ENCODE peak calls at places on chromosomes 13 and 19, in seven cellular contexts. One of them, this sample, is unnamed.

GRCh38 chr13:41649659-41650058 is 192.3 kb downstream of the RGCC start:
- DNase-seq in PC-3: peak
- DNase-seq in BE2C: no peak
- DNase-seq in upper lobe of right lung: no peak
- DNase-seq in CD4-positive, CD25-positive, alpha-beta regulatory T cell: no peak
- DNase-seq in foreskin fibroblast: no peak
- DNase-seq in cardiac muscle cell: peak
- DNase-seq in this sample: no peak

GRCh38 chr13:94343243-94343585 is 136.3 kb downstream of the DCT start:
- DNase-seq in BE2C: no peak
- DNase-seq in upper lobe of right lung: no peak
- DNase-seq in cardiac muscle cell: no peak
- DNase-seq in foreskin fibroblast: no peak
- DNase-seq in CD4-positive, CD25-positive, alpha-beta regulatory T cell: no peak
- DNase-seq in PC-3: no peak
- DNase-seq in this sample: no peak

GRCh38 chr13:107276936-107277335 is 709.0 kb upstream of the ARGLU1 start:
- DNase-seq in CD4-positive, CD25-positive, alpha-beta regulatory T cell: no peak
- DNase-seq in foreskin fibroblast: no peak
- DNase-seq in cardiac muscle cell: no peak
- DNase-seq in PC-3: no peak
- DNase-seq in BE2C: no peak
- DNase-seq in upper lobe of right lung: no peak
- DNase-seq in this sample: no peak

GRCh38 chr13:45807520-45808099 is 43.9 kb downstream of the SIAH3 start:
- DNase-seq in foreskin fibroblast: peak
- DNase-seq in upper lobe of right lung: no peak
- DNase-seq in CD4-positive, CD25-positive, alpha-beta regulatory T cell: no peak
- DNase-seq in PC-3: peak
- DNase-seq in BE2C: peak
- DNase-seq in cardiac muscle cell: peak
- DNase-seq in this sample: peak

GRCh38 chr19:12703056-12703455 is 6.6 kb upstream of the FBXW9 start:
- DNase-seq in CD4-positive, CD25-positive, alpha-beta regulatory T cell: no peak
- DNase-seq in cardiac muscle cell: peak
- DNase-seq in upper lobe of right lung: no peak
- DNase-seq in PC-3: peak
- DNase-seq in foreskin fibroblast: no peak
- DNase-seq in BE2C: peak
- DNase-seq in this sample: no peak

GRCh38 chr19:41321600-41322270 is 11.8 kb downstream of the CCDC97 start:
- DNase-seq in upper lobe of right lung: no peak
- DNase-seq in CD4-positive, CD25-positive, alpha-beta regulatory T cell: no peak
- DNase-seq in foreskin fibroblast: peak
- DNase-seq in cardiac muscle cell: peak
- DNase-seq in PC-3: peak
- DNase-seq in BE2C: peak
- DNase-seq in this sample: no peak

GRCh38 chr13:80473695-80474094 is 132.8 kb upstream of the SPRY2 start:
- DNase-seq in cardiac muscle cell: peak
- DNase-seq in CD4-positive, CD25-positive, alpha-beta regulatory T cell: no peak
- DNase-seq in foreskin fibroblast: peak
- DNase-seq in BE2C: no peak
- DNase-seq in upper lobe of right lung: no peak
- DNase-seq in PC-3: peak
- DNase-seq in this sample: peak

GRCh38 chr19:7461841-7462629 is 26.8 kb downstream of the PEX11G start:
- DNase-seq in upper lobe of right lung: no peak
- DNase-seq in cardiac muscle cell: no peak
- DNase-seq in foreskin fibroblast: no peak
- DNase-seq in BE2C: no peak
- DNase-seq in CD4-positive, CD25-positive, alpha-beta regulatory T cell: no peak
- DNase-seq in PC-3: no peak
- DNase-seq in this sample: no peak

GRCh38 chr13:95301947-95302386 is 716 bp upstream of the ABCC4 start:
- DNase-seq in PC-3: no peak
- DNase-seq in BE2C: no peak
- DNase-seq in foreskin fibroblast: no peak
- DNase-seq in cardiac muscle cell: peak
- DNase-seq in upper lobe of right lung: no peak
- DNase-seq in CD4-positive, CD25-positive, alpha-beta regulatory T cell: no peak
- DNase-seq in this sample: no peak

GRCh38 chr19:28966737-28967401 is 246.1 kb downstream of the UQCRFS1 start:
- DNase-seq in upper lobe of right lung: no peak
- DNase-seq in PC-3: no peak
- DNase-seq in cardiac muscle cell: peak
- DNase-seq in BE2C: no peak
- DNase-seq in CD4-positive, CD25-positive, alpha-beta regulatory T cell: no peak
- DNase-seq in foreskin fibroblast: no peak
- DNase-seq in this sample: no peak

GRCh38 chr19:20359933-20360720 is 193.1 kb downstream of the ZNF486 start:
- DNase-seq in foreskin fibroblast: no peak
- DNase-seq in cardiac muscle cell: no peak
- DNase-seq in CD4-positive, CD25-positive, alpha-beta regulatory T cell: no peak
- DNase-seq in upper lobe of right lung: no peak
- DNase-seq in BE2C: peak
- DNase-seq in PC-3: peak
- DNase-seq in this sample: peak

GRCh38 chr13:101144808-101145419 is 271.4 kb downstream of the NALCN start:
- DNase-seq in foreskin fibroblast: peak
- DNase-seq in upper lobe of right lung: no peak
- DNase-seq in BE2C: no peak
- DNase-seq in PC-3: peak
- DNase-seq in CD4-positive, CD25-positive, alpha-beta regulatory T cell: no peak
- DNase-seq in cardiac muscle cell: peak
- DNase-seq in this sample: peak

GRCh38 chr13:114064516-114065140 is 67.8 kb downstream of the RASA3 start:
- DNase-seq in upper lobe of right lung: no peak
- DNase-seq in BE2C: peak
- DNase-seq in cardiac muscle cell: peak
- DNase-seq in foreskin fibroblast: peak
- DNase-seq in CD4-positive, CD25-positive, alpha-beta regulatory T cell: no peak
- DNase-seq in PC-3: peak
- DNase-seq in this sample: no peak

GRCh38 chr19:48290341-48290922 is 20.6 kb downstream of the ZNF114 start:
- DNase-seq in foreskin fibroblast: no peak
- DNase-seq in BE2C: peak
- DNase-seq in cardiac muscle cell: peak
- DNase-seq in CD4-positive, CD25-positive, alpha-beta regulatory T cell: no peak
- DNase-seq in PC-3: no peak
- DNase-seq in upper lobe of right lung: no peak
- DNase-seq in this sample: peak

GRCh38 chr13:23671902-23672301 is 101.7 kb downstream of the TNFRSF19 start:
- DNase-seq in cardiac muscle cell: peak
- DNase-seq in foreskin fibroblast: peak
- DNase-seq in PC-3: peak
- DNase-seq in CD4-positive, CD25-positive, alpha-beta regulatory T cell: no peak
- DNase-seq in BE2C: no peak
- DNase-seq in upper lobe of right lung: no peak
- DNase-seq in this sample: peak

DNA sequence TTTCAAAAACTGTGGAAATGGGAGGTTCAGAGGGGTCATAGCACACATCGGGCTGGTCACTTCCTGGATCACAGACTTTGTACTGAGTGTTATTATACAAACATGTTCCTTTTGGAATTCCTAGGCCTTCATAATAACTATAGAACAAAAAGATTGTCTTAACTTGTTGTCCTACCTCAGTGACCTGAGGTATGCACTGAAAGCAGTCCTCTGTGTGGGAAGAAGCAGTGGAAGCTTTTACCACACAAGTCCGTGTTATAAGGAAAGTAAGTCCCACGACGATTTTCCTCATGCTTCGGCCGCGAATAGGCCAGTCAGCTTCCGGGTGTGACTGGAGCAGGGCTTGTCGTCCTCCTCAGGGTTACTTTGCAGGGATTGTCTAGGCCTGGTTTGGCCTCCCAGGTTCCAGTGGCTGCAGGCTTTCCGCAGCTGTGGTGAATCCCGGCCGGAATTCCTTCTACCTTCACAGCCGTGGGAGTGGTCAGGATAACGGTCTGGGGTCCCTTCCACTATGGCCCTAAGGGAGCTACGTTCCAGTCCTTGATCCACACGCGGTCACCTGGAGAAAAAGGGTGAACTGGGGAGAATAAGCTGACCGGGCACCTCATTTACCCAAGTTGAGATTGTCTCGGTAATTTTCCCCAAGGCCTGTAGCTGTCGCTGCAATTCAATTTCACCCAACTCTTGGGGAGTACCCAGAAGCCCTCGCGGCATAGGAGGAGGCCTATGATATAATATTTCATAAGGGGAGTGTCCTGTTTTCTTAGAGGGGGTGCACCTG is 16.0 kb downstream of the NAPSA start:
- DNase-seq in CD4-positive, CD25-positive, alpha-beta regulatory T cell: no peak
- DNase-seq in BE2C: no peak
- DNase-seq in foreskin fibroblast: no peak
- DNase-seq in PC-3: no peak
- DNase-seq in cardiac muscle cell: no peak
- DNase-seq in upper lobe of right lung: peak
- DNase-seq in this sample: no peak
- H3K4me3 ChIP-seq in CD4-positive, CD25-positive, alpha-beta regulatory T cell: no peak
- H3K4me3 ChIP-seq in BE2C: no peak
- H3K4me3 ChIP-seq in foreskin fibroblast: no peak
- H3K4me3 ChIP-seq in PC-3: no peak
- H3K4me3 ChIP-seq in cardiac muscle cell: no peak
- H3K4me3 ChIP-seq in upper lobe of right lung: no peak
- H3K4me3 ChIP-seq in this sample: no peak

GRCh38 chr13:49865174-49865573 is 71.0 kb downstream of the SPRYD7 start:
- DNase-seq in foreskin fibroblast: no peak
- DNase-seq in PC-3: no peak
- DNase-seq in CD4-positive, CD25-positive, alpha-beta regulatory T cell: no peak
- DNase-seq in cardiac muscle cell: no peak
- DNase-seq in upper lobe of right lung: no peak
- DNase-seq in BE2C: no peak
- DNase-seq in this sample: no peak
- H3K4me3 ChIP-seq in foreskin fibroblast: no peak
- H3K4me3 ChIP-seq in PC-3: no peak
- H3K4me3 ChIP-seq in CD4-positive, CD25-positive, alpha-beta regulatory T cell: no peak
- H3K4me3 ChIP-seq in cardiac muscle cell: no peak
- H3K4me3 ChIP-seq in upper lobe of right lung: no peak
- H3K4me3 ChIP-seq in BE2C: no peak
- H3K4me3 ChIP-seq in this sample: no peak

DNA sequence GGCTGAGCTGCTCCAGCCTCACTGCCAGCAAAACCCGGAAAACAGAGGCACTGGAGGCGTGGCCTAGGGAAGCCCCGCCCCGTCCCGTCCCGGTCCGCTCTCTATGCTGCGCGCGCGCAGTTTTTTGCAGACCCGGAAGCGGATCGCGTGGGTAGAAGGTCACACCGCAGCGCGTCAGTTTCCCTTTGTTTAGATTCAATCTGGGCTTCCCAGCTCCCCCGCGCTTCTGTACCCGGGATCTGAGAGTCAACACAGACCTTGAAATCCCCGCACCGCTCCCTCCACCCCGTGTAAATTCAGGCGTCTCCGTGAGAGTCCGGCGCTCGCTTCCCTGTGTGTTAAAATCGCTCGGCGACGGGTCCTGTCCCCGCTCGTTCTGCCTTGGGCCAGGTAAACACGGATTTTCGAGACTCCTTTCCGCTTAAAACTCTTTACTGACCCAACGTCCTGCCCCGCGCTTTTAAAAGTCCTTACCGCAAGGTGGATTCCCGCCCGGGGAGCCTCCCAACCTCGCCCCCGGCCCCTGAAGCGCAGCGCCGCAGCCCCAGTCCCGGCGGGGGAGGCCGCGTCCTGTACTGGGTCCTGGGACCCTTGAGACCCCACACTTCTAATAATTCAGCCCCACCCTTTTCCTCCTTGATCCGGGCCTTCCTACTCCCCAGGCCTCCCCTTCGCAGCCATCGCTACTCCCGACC is at the start of gene ZNF610:
- DNase-seq in cardiac muscle cell: peak
- DNase-seq in PC-3: peak
- DNase-seq in CD4-positive, CD25-positive, alpha-beta regulatory T cell: peak
- DNase-seq in BE2C: peak
- DNase-seq in upper lobe of right lung: peak
- DNase-seq in foreskin fibroblast: peak
- DNase-seq in this sample: peak
- H3K4me3 ChIP-seq in cardiac muscle cell: peak
- H3K4me3 ChIP-seq in PC-3: peak
- H3K4me3 ChIP-seq in CD4-positive, CD25-positive, alpha-beta regulatory T cell: peak
- H3K4me3 ChIP-seq in BE2C: peak
- H3K4me3 ChIP-seq in upper lobe of right lung: peak
- H3K4me3 ChIP-seq in foreskin fibroblast: peak
- H3K4me3 ChIP-seq in this sample: peak

DNA sequence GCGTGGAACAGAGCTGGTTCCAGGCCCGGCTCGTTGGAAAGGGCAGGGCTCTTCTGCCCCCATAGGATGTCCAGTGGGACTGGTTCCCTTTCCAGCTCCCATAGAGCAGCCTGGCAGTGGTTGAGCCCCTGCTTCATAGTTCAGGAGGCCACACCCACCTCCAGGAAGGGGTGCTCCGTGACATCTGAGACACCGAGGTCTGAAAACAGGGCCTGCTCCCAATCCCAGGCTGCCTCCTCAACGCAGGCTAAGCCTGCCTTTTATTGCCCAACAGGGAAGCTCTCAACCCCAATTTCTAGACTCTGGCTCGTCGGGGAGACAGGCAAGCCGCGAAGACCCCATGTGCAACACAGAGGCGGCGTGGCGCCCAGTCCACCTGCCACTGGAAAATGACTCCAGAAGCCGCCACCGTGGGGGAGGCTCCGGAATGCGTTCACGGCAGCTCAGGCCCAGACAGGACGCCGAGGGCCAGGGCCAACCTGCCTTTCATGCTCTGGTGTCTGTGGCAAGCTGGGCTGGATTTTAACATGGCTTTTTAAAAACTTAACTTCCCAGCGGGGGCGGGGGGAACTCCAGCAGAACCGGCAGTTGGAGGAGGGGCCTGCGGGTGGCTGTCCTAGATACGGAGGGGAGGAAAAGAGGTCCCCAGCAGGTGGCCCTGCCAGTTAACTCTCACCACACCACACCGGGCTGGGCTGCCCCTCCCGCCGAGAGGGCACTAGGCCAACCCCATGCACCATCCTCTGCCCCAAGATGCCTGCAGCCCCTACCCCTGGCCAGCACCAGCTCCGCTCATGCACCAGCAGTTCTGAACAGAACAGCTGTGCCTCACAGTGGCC is 17.9 kb upstream of the TINCR start:
- DNase-seq in CD4-positive, CD25-positive, alpha-beta regulatory T cell: no peak
- DNase-seq in PC-3: no peak
- DNase-seq in foreskin fibroblast: no peak
- DNase-seq in upper lobe of right lung: no peak
- DNase-seq in cardiac muscle cell: no peak
- DNase-seq in BE2C: no peak
- DNase-seq in this sample: peak
- H3K4me3 ChIP-seq in CD4-positive, CD25-positive, alpha-beta regulatory T cell: no peak
- H3K4me3 ChIP-seq in PC-3: no peak
- H3K4me3 ChIP-seq in foreskin fibroblast: no peak
- H3K4me3 ChIP-seq in upper lobe of right lung: no peak
- H3K4me3 ChIP-seq in cardiac muscle cell: peak
- H3K4me3 ChIP-seq in BE2C: no peak
- H3K4me3 ChIP-seq in this sample: no peak

GRCh38 chr19:2454962-2455409 is 1.8 kb downstream of the LMNB2 start:
- DNase-seq in CD4-positive, CD25-positive, alpha-beta regulatory T cell: no peak
- DNase-seq in BE2C: no peak
- DNase-seq in foreskin fibroblast: no peak
- DNase-seq in upper lobe of right lung: no peak
- DNase-seq in cardiac muscle cell: no peak
- DNase-seq in PC-3: no peak
- DNase-seq in this sample: no peak
- H3K4me3 ChIP-seq in CD4-positive, CD25-positive, alpha-beta regulatory T cell: no peak
- H3K4me3 ChIP-seq in BE2C: peak
- H3K4me3 ChIP-seq in foreskin fibroblast: peak
- H3K4me3 ChIP-seq in upper lobe of right lung: no peak
- H3K4me3 ChIP-seq in cardiac muscle cell: peak
- H3K4me3 ChIP-seq in PC-3: peak
- H3K4me3 ChIP-seq in this sample: no peak